ENCODE peak calls at places on chromosomes 12 and 14, in nine cellular contexts. One of them, this sample, is unnamed.

GRCh38 chr12:4270016-4270669 is 3.4 kb upstream of the CCND2 start:
- DNase-seq in epithelial cell of proximal tubule: no peak
- DNase-seq in RWPE2: no peak
- DNase-seq in HL-60: no peak
- DNase-seq in PC-3: no peak
- DNase-seq in psoas muscle: no peak
- DNase-seq in GM12865: no peak
- DNase-seq in fibroblast of lung: no peak
- DNase-seq in astrocyte of the cerebellum: no peak
- DNase-seq in this sample: no peak

GRCh38 chr12:113241191-113242017 is 20.1 kb downstream of the TPCN1 start:
- DNase-seq in HL-60: peak
- DNase-seq in epithelial cell of proximal tubule: peak
- DNase-seq in psoas muscle: no peak
- DNase-seq in astrocyte of the cerebellum: no peak
- DNase-seq in RWPE2: no peak
- DNase-seq in fibroblast of lung: peak
- DNase-seq in PC-3: peak
- DNase-seq in GM12865: no peak
- DNase-seq in this sample: no peak

GRCh38 chr14:61681413-61681812 is 13.9 kb upstream of the HIF1A start:
- DNase-seq in epithelial cell of proximal tubule: no peak
- DNase-seq in HL-60: no peak
- DNase-seq in PC-3: no peak
- DNase-seq in astrocyte of the cerebellum: no peak
- DNase-seq in fibroblast of lung: no peak
- DNase-seq in RWPE2: no peak
- DNase-seq in psoas muscle: no peak
- DNase-seq in GM12865: no peak
- DNase-seq in this sample: no peak

GRCh38 chr12:56346663-56347062 is 8.0 kb downstream of the IL23A start:
- DNase-seq in astrocyte of the cerebellum: no peak
- DNase-seq in HL-60: no peak
- DNase-seq in epithelial cell of proximal tubule: no peak
- DNase-seq in GM12865: no peak
- DNase-seq in RWPE2: no peak
- DNase-seq in PC-3: no peak
- DNase-seq in psoas muscle: no peak
- DNase-seq in fibroblast of lung: no peak
- DNase-seq in this sample: no peak

GRCh38 chr12:12533238-12533829 is 29.3 kb downstream of the DUSP16 start:
- DNase-seq in RWPE2: no peak
- DNase-seq in fibroblast of lung: peak
- DNase-seq in epithelial cell of proximal tubule: no peak
- DNase-seq in astrocyte of the cerebellum: peak
- DNase-seq in HL-60: no peak
- DNase-seq in psoas muscle: no peak
- DNase-seq in PC-3: no peak
- DNase-seq in GM12865: no peak
- DNase-seq in this sample: no peak

GRCh38 chr12:9049520-9050133 is 60.3 kb downstream of the KLRG1 start:
- DNase-seq in psoas muscle: no peak
- DNase-seq in fibroblast of lung: peak
- DNase-seq in RWPE2: no peak
- DNase-seq in epithelial cell of proximal tubule: no peak
- DNase-seq in HL-60: no peak
- DNase-seq in GM12865: peak
- DNase-seq in astrocyte of the cerebellum: peak
- DNase-seq in PC-3: peak
- DNase-seq in this sample: peak

GRCh38 chr12:45050751-45051489 is at the start of gene DBX2:
- DNase-seq in fibroblast of lung: peak
- DNase-seq in HL-60: no peak
- DNase-seq in PC-3: no peak
- DNase-seq in astrocyte of the cerebellum: no peak
- DNase-seq in RWPE2: no peak
- DNase-seq in psoas muscle: no peak
- DNase-seq in epithelial cell of proximal tubule: no peak
- DNase-seq in GM12865: no peak
- DNase-seq in this sample: no peak

GRCh38 chr12:7705846-7706245 is 5.4 kb upstream of the DPPA3 start:
- DNase-seq in psoas muscle: no peak
- DNase-seq in astrocyte of the cerebellum: no peak
- DNase-seq in GM12865: no peak
- DNase-seq in epithelial cell of proximal tubule: no peak
- DNase-seq in PC-3: no peak
- DNase-seq in HL-60: no peak
- DNase-seq in fibroblast of lung: no peak
- DNase-seq in RWPE2: no peak
- DNase-seq in this sample: no peak

GRCh38 chr12:94134226-94134795 is 14.1 kb upstream of the PLXNC1 start:
- DNase-seq in PC-3: peak
- DNase-seq in HL-60: no peak
- DNase-seq in fibroblast of lung: peak
- DNase-seq in psoas muscle: no peak
- DNase-seq in astrocyte of the cerebellum: peak
- DNase-seq in GM12865: peak
- DNase-seq in epithelial cell of proximal tubule: no peak
- DNase-seq in RWPE2: no peak
- DNase-seq in this sample: no peak

GRCh38 chr14:81246561-81247270 is 26.0 kb upstream of the GTF2A1 start:
- DNase-seq in RWPE2: no peak
- DNase-seq in GM12865: no peak
- DNase-seq in PC-3: peak
- DNase-seq in astrocyte of the cerebellum: no peak
- DNase-seq in psoas muscle: no peak
- DNase-seq in fibroblast of lung: no peak
- DNase-seq in HL-60: no peak
- DNase-seq in epithelial cell of proximal tubule: no peak
- DNase-seq in this sample: no peak

GRCh38 chr14:95488376-95489162 is 27.9 kb downstream of the SYNE3 start:
- DNase-seq in RWPE2: no peak
- DNase-seq in HL-60: no peak
- DNase-seq in epithelial cell of proximal tubule: no peak
- DNase-seq in astrocyte of the cerebellum: no peak
- DNase-seq in PC-3: no peak
- DNase-seq in fibroblast of lung: peak
- DNase-seq in GM12865: no peak
- DNase-seq in psoas muscle: peak
- DNase-seq in this sample: no peak

GRCh38 chr14:40219032-40219431 is 786.8 kb upstream of the FBXO33 start:
- DNase-seq in psoas muscle: no peak
- DNase-seq in fibroblast of lung: no peak
- DNase-seq in epithelial cell of proximal tubule: no peak
- DNase-seq in HL-60: no peak
- DNase-seq in astrocyte of the cerebellum: no peak
- DNase-seq in RWPE2: no peak
- DNase-seq in GM12865: no peak
- DNase-seq in PC-3: no peak
- DNase-seq in this sample: no peak

GRCh38 chr14:54627718-54628345 is 60.9 kb downstream of the SAMD4A start:
- DNase-seq in astrocyte of the cerebellum: no peak
- DNase-seq in epithelial cell of proximal tubule: no peak
- DNase-seq in PC-3: no peak
- DNase-seq in GM12865: peak
- DNase-seq in psoas muscle: no peak
- DNase-seq in fibroblast of lung: peak
- DNase-seq in RWPE2: no peak
- DNase-seq in HL-60: no peak
- DNase-seq in this sample: no peak

GRCh38 chr12:27081668-27082091 is 698 bp downstream of the C12orf71 start:
- DNase-seq in HL-60: no peak
- DNase-seq in astrocyte of the cerebellum: no peak
- DNase-seq in fibroblast of lung: no peak
- DNase-seq in GM12865: no peak
- DNase-seq in RWPE2: peak
- DNase-seq in PC-3: peak
- DNase-seq in psoas muscle: no peak
- DNase-seq in epithelial cell of proximal tubule: no peak
- DNase-seq in this sample: peak

GRCh38 chr14:72792051-72792788 is 101.7 kb downstream of the DPF3 start:
- DNase-seq in GM12865: no peak
- DNase-seq in PC-3: no peak
- DNase-seq in RWPE2: no peak
- DNase-seq in astrocyte of the cerebellum: no peak
- DNase-seq in fibroblast of lung: peak
- DNase-seq in HL-60: no peak
- DNase-seq in epithelial cell of proximal tubule: no peak
- DNase-seq in psoas muscle: peak
- DNase-seq in this sample: peak

GRCh38 chr12:3289702-3290101 is 201.3 kb upstream of the PRMT8 start:
- DNase-seq in psoas muscle: no peak
- DNase-seq in PC-3: no peak
- DNase-seq in HL-60: no peak
- DNase-seq in RWPE2: no peak
- DNase-seq in GM12865: no peak
- DNase-seq in epithelial cell of proximal tubule: no peak
- DNase-seq in astrocyte of the cerebellum: no peak
- DNase-seq in fibroblast of lung: no peak
- DNase-seq in this sample: no peak

GRCh38 chr14:64544607-64545312 is 4.2 kb downstream of the HSPA2 start:
- DNase-seq in GM12865: no peak
- DNase-seq in RWPE2: no peak
- DNase-seq in astrocyte of the cerebellum: no peak
- DNase-seq in PC-3: no peak
- DNase-seq in HL-60: no peak
- DNase-seq in psoas muscle: no peak
- DNase-seq in fibroblast of lung: no peak
- DNase-seq in epithelial cell of proximal tubule: no peak
- DNase-seq in this sample: no peak
- H3K4me3 ChIP-seq in GM12865: no peak
- H3K4me3 ChIP-seq in RWPE2: no peak
- H3K4me3 ChIP-seq in astrocyte of the cerebellum: no peak
- H3K4me3 ChIP-seq in PC-3: no peak
- H3K4me3 ChIP-seq in HL-60: no peak
- H3K4me3 ChIP-seq in psoas muscle: peak
- H3K4me3 ChIP-seq in fibroblast of lung: no peak
- H3K4me3 ChIP-seq in epithelial cell of proximal tubule: no peak
- H3K4me3 ChIP-seq in this sample: no peak

GRCh38 chr14:59344711-59345455 is 120.3 kb downstream of the GPR135 start:
- DNase-seq in HL-60: no peak
- DNase-seq in fibroblast of lung: no peak
- DNase-seq in epithelial cell of proximal tubule: no peak
- DNase-seq in GM12865: no peak
- DNase-seq in PC-3: no peak
- DNase-seq in astrocyte of the cerebellum: no peak
- DNase-seq in psoas muscle: no peak
- DNase-seq in RWPE2: no peak
- DNase-seq in this sample: no peak
- H3K4me3 ChIP-seq in HL-60: no peak
- H3K4me3 ChIP-seq in fibroblast of lung: no peak
- H3K4me3 ChIP-seq in epithelial cell of proximal tubule: no peak
- H3K4me3 ChIP-seq in GM12865: no peak
- H3K4me3 ChIP-seq in PC-3: no peak
- H3K4me3 ChIP-seq in astrocyte of the cerebellum: no peak
- H3K4me3 ChIP-seq in psoas muscle: no peak
- H3K4me3 ChIP-seq in RWPE2: no peak
- H3K4me3 ChIP-seq in this sample: no peak

GRCh38 chr14:94174622-94175402 is 690 bp downstream of the PPP4R4 start:
- DNase-seq in RWPE2: peak
- DNase-seq in epithelial cell of proximal tubule: no peak
- DNase-seq in fibroblast of lung: no peak
- DNase-seq in psoas muscle: peak
- DNase-seq in astrocyte of the cerebellum: no peak
- DNase-seq in HL-60: no peak
- DNase-seq in PC-3: no peak
- DNase-seq in GM12865: no peak
- DNase-seq in this sample: no peak

GRCh38 chr14:94179244-94179643 is 5.1 kb downstream of the PPP4R4 start:
- DNase-seq in GM12865: no peak
- DNase-seq in psoas muscle: no peak
- DNase-seq in HL-60: no peak
- DNase-seq in PC-3: no peak
- DNase-seq in RWPE2: no peak
- DNase-seq in epithelial cell of proximal tubule: no peak
- DNase-seq in fibroblast of lung: no peak
- DNase-seq in astrocyte of the cerebellum: no peak
- DNase-seq in this sample: no peak

GRCh38 chr14:94175403-94176146 is 1.5 kb downstream of the PPP4R4 start:
- DNase-seq in astrocyte of the cerebellum: no peak
- DNase-seq in fibroblast of lung: no peak
- DNase-seq in psoas muscle: no peak
- DNase-seq in HL-60: no peak
- DNase-seq in RWPE2: no peak
- DNase-seq in PC-3: no peak
- DNase-seq in GM12865: no peak
- DNase-seq in epithelial cell of proximal tubule: no peak
- DNase-seq in this sample: no peak

GRCh38 chr14:94177806-94178205 is 3.7 kb downstream of the PPP4R4 start:
- DNase-seq in astrocyte of the cerebellum: no peak
- DNase-seq in PC-3: peak
- DNase-seq in fibroblast of lung: no peak
- DNase-seq in RWPE2: no peak
- DNase-seq in HL-60: no peak
- DNase-seq in epithelial cell of proximal tubule: no peak
- DNase-seq in GM12865: no peak
- DNase-seq in psoas muscle: no peak
- DNase-seq in this sample: no peak

GRCh38 chr14:94176808-94177207 is 2.7 kb downstream of the PPP4R4 start:
- DNase-seq in epithelial cell of proximal tubule: no peak
- DNase-seq in RWPE2: no peak
- DNase-seq in PC-3: no peak
- DNase-seq in psoas muscle: no peak
- DNase-seq in GM12865: no peak
- DNase-seq in fibroblast of lung: no peak
- DNase-seq in astrocyte of the cerebellum: no peak
- DNase-seq in HL-60: no peak
- DNase-seq in this sample: no peak
- H3K4me3 ChIP-seq in epithelial cell of proximal tubule: no peak
- H3K4me3 ChIP-seq in RWPE2: no peak
- H3K4me3 ChIP-seq in PC-3: no peak
- H3K4me3 ChIP-seq in psoas muscle: no peak
- H3K4me3 ChIP-seq in GM12865: no peak
- H3K4me3 ChIP-seq in fibroblast of lung: no peak
- H3K4me3 ChIP-seq in astrocyte of the cerebellum: no peak
- H3K4me3 ChIP-seq in HL-60: no peak
- H3K4me3 ChIP-seq in this sample: no peak

DNA sequence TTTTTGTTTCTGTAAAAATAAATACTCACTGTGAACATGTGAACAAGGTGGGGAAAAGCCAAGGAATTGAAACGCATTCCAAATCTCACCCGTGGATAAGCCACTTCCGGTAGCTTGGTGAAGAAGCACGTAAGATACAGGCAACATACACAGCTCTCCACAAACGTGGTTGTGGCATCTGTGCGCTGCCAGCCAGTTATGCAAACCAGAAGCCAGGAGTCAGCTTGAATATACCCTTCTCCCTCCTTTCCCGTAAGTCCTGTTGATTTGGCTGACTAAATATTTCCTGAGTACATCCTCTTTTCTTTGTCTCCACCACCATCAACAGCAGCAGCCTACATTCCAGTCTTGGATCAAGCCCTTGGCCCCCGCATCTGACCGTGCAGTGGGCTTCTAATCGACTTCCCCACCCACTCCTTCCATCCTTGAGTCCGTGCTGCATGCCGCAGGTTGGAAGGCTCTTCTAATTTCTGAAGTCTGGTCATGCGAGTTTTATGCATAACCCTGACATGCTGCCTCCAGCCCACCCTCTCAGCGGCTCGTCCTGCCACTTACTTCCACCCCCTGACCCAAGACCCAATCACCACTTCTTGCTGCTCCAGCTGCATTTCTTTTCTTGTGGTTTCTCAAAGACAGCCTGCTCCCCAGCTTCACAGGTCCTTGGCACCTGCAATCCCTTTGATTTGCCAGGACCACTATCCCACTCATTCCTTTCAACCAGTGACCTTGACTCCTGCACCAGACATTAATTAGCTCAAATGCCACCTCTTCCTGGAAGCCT is 486.5 kb downstream of the VRK1 start:
- DNase-seq in HL-60: no peak
- DNase-seq in psoas muscle: no peak
- DNase-seq in GM12865: no peak
- DNase-seq in RWPE2: no peak
- DNase-seq in astrocyte of the cerebellum: no peak
- DNase-seq in epithelial cell of proximal tubule: no peak
- DNase-seq in fibroblast of lung: no peak
- DNase-seq in PC-3: no peak
- DNase-seq in this sample: no peak
- H3K4me3 ChIP-seq in HL-60: no peak
- H3K4me3 ChIP-seq in psoas muscle: no peak
- H3K4me3 ChIP-seq in GM12865: peak
- H3K4me3 ChIP-seq in RWPE2: no peak
- H3K4me3 ChIP-seq in astrocyte of the cerebellum: no peak
- H3K4me3 ChIP-seq in epithelial cell of proximal tubule: no peak
- H3K4me3 ChIP-seq in fibroblast of lung: no peak
- H3K4me3 ChIP-seq in PC-3: peak
- H3K4me3 ChIP-seq in this sample: no peak